ENCODE peak calls at places on chromosomes 6 and 20, in six cellular contexts. S, Q, F, B, Z and A are unnamed samples.

GRCh38 chr6:109448615-109449014 is 7.0 kb downstream of the MICAL1 start:
- DNase-seq in S (no peak), Q (no peak), F (no peak), B (no peak), Z (no peak), A (no peak)

GRCh38 chr6:157225575-157225995 is 97.7 kb downstream of the TMEM242 start:
- DNase-seq in S (no peak), Q (no peak), F (no peak), B (no peak), Z (no peak), A (peak)

GRCh38 chr6:157226761-157227160 is 96.6 kb downstream of the TMEM242 start:
- DNase-seq in S (no peak), Q (no peak), F (no peak), B (no peak), Z (no peak), A (peak)

GRCh38 chr6:14965340-14966102 is 280.3 kb upstream of the JARID2 start:
- DNase-seq in S (peak), Q (no peak), F (no peak), B (no peak), Z (no peak), A (peak)

GRCh38 chr6:90496617-90497016 is 90.3 kb downstream of the MAP3K7 start:
- DNase-seq in S (no peak), Q (peak), F (no peak), B (no peak), Z (no peak), A (no peak)

GRCh38 chr6:106103728-106104109 is 17.6 kb downstream of the PRDM1 start:
- DNase-seq in S (no peak), Q (no peak), F (no peak), B (no peak), Z (no peak), A (no peak)

GRCh38 chr20:8608470-8608869 is 460.4 kb upstream of the PLCB4 start:
- DNase-seq in S (no peak), Q (no peak), F (no peak), B (no peak), Z (no peak), A (peak)

GRCh38 chr6:92110390-92110789 is 1309.0 kb downstream of the EPHA7 start:
- DNase-seq in S (no peak), Q (no peak), F (no peak), B (peak), Z (no peak), A (no peak)

GRCh38 chr6:163943647-163944395 is 529.3 kb downstream of the QKI start:
- DNase-seq in S (no peak), Q (peak), F (peak), B (no peak), Z (no peak), A (no peak)

GRCh38 chr6:138383776-138384175 is 6.1 kb downstream of the SMIM28 start:
- DNase-seq in S (no peak), Q (no peak), F (no peak), B (no peak), Z (no peak), A (no peak)

GRCh38 chr20:36606171-36607116 is 865 bp downstream of the RAB5IF start:
- DNase-seq in S (peak), Q (no peak), F (peak), B (no peak), Z (no peak), A (peak)

GRCh38 chr20:16701296-16701695 is 28.5 kb upstream of the SNRPB2 start:
- DNase-seq in S (peak), Q (no peak), F (peak), B (peak), Z (no peak), A (peak)

GRCh38 chr6:20335872-20336271 is 65.8 kb upstream of the E2F3 start:
- DNase-seq in S (no peak), Q (no peak), F (no peak), B (no peak), Z (no peak), A (no peak)

GRCh38 chr6:37709932-37710565 is 12.4 kb upstream of the MDGA1 start:
- DNase-seq in S (no peak), Q (no peak), F (no peak), B (no peak), Z (no peak), A (no peak)

GRCh38 chr6:121504227-121504626 is 68.8 kb downstream of the GJA1 start:
- DNase-seq in S (peak), Q (no peak), F (no peak), B (no peak), Z (no peak), A (peak)

GRCh38 chr20:1134355-1134754 is 16.0 kb downstream of the PSMF1 start:
- DNase-seq in S (no peak), Q (no peak), F (no peak), B (no peak), Z (no peak), A (no peak)

GRCh38 chr6:122431780-122432179 is 32.3 kb downstream of the HSF2 start:
- DNase-seq in S (no peak), Q (no peak), F (no peak), B (no peak), Z (no peak), A (no peak)

GRCh38 chr6:29629571-29629970 is 3.4 kb downstream of the GABBR1 start:
- DNase-seq in S (peak), Q (no peak), F (no peak), B (no peak), Z (no peak), A (peak)

GRCh38 chr6:42338573-42339218 is 113.0 kb downstream of the TRERF1 start:
- DNase-seq in S (peak), Q (no peak), F (no peak), B (no peak), Z (no peak), A (peak)

GRCh38 chr6:66149132-66149531 is 442.1 kb upstream of the EYS start:
- DNase-seq in S (no peak), Q (no peak), F (no peak), B (no peak), Z (no peak), A (no peak)

GRCh38 chr6:24205020-24205492 is 79.0 kb downstream of the NRSN1 start:
- DNase-seq in S (peak), Q (peak), F (no peak), B (peak), Z (no peak), A (peak)